ENCODE peak calls at places on chromosomes 5 and 9, in six cellular contexts. One of them, this sample, is unnamed.

GRCh38 chr5:44774279-44774880 is 34.4 kb upstream of the MRPS30 start:
- DNase-seq in GM12891: no peak
- DNase-seq in SK-N-SH: peak
- DNase-seq in K562: peak
- DNase-seq in H1: no peak
- DNase-seq in HepG2: peak
- DNase-seq in this sample: no peak

GRCh38 chr5:83922699-83923098 is 202.0 kb upstream of the HAPLN1 start:
- DNase-seq in SK-N-SH: no peak
- DNase-seq in GM12891: no peak
- DNase-seq in H1: no peak
- DNase-seq in K562: no peak
- DNase-seq in HepG2: no peak
- DNase-seq in this sample: no peak

GRCh38 chr5:132013711-132014110 is 2.3 kb upstream of the ACSL6 start:
- DNase-seq in HepG2: no peak
- DNase-seq in GM12891: no peak
- DNase-seq in SK-N-SH: no peak
- DNase-seq in K562: no peak
- DNase-seq in H1: peak
- DNase-seq in this sample: no peak

GRCh38 chr9:81534138-81534865 is 155.0 kb downstream of the TLE1 start:
- DNase-seq in K562: no peak
- DNase-seq in SK-N-SH: no peak
- DNase-seq in H1: no peak
- DNase-seq in HepG2: no peak
- DNase-seq in GM12891: no peak
- DNase-seq in this sample: no peak

GRCh38 chr9:114289571-114290481 is 33.1 kb upstream of the ORM1 start:
- DNase-seq in HepG2: no peak
- DNase-seq in H1: peak
- DNase-seq in SK-N-SH: no peak
- DNase-seq in GM12891: no peak
- DNase-seq in K562: no peak
- DNase-seq in this sample: no peak

GRCh38 chr9:129624168-129624759 is 1.7 kb upstream of the NTMT1 start:
- DNase-seq in GM12891: no peak
- DNase-seq in HepG2: peak
- DNase-seq in K562: peak
- DNase-seq in SK-N-SH: peak
- DNase-seq in H1: peak
- DNase-seq in this sample: no peak

GRCh38 chr5:57863661-57864060 is 381.1 kb upstream of the ACTBL2 start:
- DNase-seq in H1: no peak
- DNase-seq in SK-N-SH: no peak
- DNase-seq in K562: no peak
- DNase-seq in GM12891: no peak
- DNase-seq in HepG2: no peak
- DNase-seq in this sample: no peak

GRCh38 chr5:98510111-98510510 is 263.4 kb upstream of the RGMB start:
- DNase-seq in H1: no peak
- DNase-seq in GM12891: no peak
- DNase-seq in K562: no peak
- DNase-seq in SK-N-SH: no peak
- DNase-seq in HepG2: peak
- DNase-seq in this sample: no peak

GRCh38 chr9:34386656-34387055 is 10.0 kb upstream of the MYORG start:
- DNase-seq in H1: no peak
- DNase-seq in K562: no peak
- DNase-seq in GM12891: no peak
- DNase-seq in SK-N-SH: no peak
- DNase-seq in HepG2: no peak
- DNase-seq in this sample: no peak

GRCh38 chr5:68026092-68026910 is 189.3 kb upstream of the PIK3R1 start:
- DNase-seq in K562: no peak
- DNase-seq in HepG2: no peak
- DNase-seq in H1: no peak
- DNase-seq in SK-N-SH: no peak
- DNase-seq in GM12891: no peak
- DNase-seq in this sample: no peak

GRCh38 chr5:53123702-53124101 is 14.1 kb upstream of the MOCS2 start:
- DNase-seq in GM12891: no peak
- DNase-seq in H1: no peak
- DNase-seq in K562: no peak
- DNase-seq in HepG2: no peak
- DNase-seq in SK-N-SH: no peak
- DNase-seq in this sample: no peak

GRCh38 chr5:116848974-116849586 is 274.5 kb upstream of the SEMA6A start:
- DNase-seq in SK-N-SH: no peak
- DNase-seq in GM12891: no peak
- DNase-seq in H1: no peak
- DNase-seq in HepG2: peak
- DNase-seq in K562: no peak
- DNase-seq in this sample: no peak

GRCh38 chr5:82635561-82636288 is 357.6 kb upstream of the RPS23 start:
- DNase-seq in H1: no peak
- DNase-seq in GM12891: no peak
- DNase-seq in HepG2: peak
- DNase-seq in SK-N-SH: no peak
- DNase-seq in K562: no peak
- DNase-seq in this sample: no peak

GRCh38 chr5:151678146-151678545 is 8.6 kb downstream of the SPARC start:
- DNase-seq in HepG2: no peak
- DNase-seq in H1: no peak
- DNase-seq in GM12891: no peak
- DNase-seq in K562: no peak
- DNase-seq in SK-N-SH: no peak
- DNase-seq in this sample: no peak

GRCh38 chr9:71716138-71716909 is 52.0 kb downstream of the CEMIP2 start:
- DNase-seq in SK-N-SH: peak
- DNase-seq in HepG2: no peak
- DNase-seq in H1: no peak
- DNase-seq in GM12891: no peak
- DNase-seq in K562: no peak
- DNase-seq in this sample: no peak

GRCh38 chr5:159337291-159337974 is 7.1 kb upstream of the IL12B start:
- DNase-seq in GM12891: no peak
- DNase-seq in K562: no peak
- DNase-seq in SK-N-SH: no peak
- DNase-seq in HepG2: no peak
- DNase-seq in H1: no peak
- DNase-seq in this sample: no peak

GRCh38 chr9:99466787-99467186 is 244.7 kb downstream of the SEC61B start:
- DNase-seq in K562: no peak
- DNase-seq in GM12891: no peak
- DNase-seq in H1: no peak
- DNase-seq in HepG2: peak
- DNase-seq in SK-N-SH: no peak
- DNase-seq in this sample: no peak

GRCh38 chr9:114869845-114870244 is 60.5 kb downstream of the TNFSF8 start:
- DNase-seq in K562: no peak
- DNase-seq in H1: peak
- DNase-seq in SK-N-SH: no peak
- DNase-seq in HepG2: peak
- DNase-seq in GM12891: no peak
- DNase-seq in this sample: no peak

GRCh38 chr5:96083361-96083881 is 121.8 kb upstream of the ELL2 start:
- DNase-seq in SK-N-SH: no peak
- DNase-seq in K562: no peak
- DNase-seq in GM12891: no peak
- DNase-seq in HepG2: no peak
- DNase-seq in H1: no peak
- DNase-seq in this sample: no peak

GRCh38 chr5:10660135-10660534 is 96.3 kb downstream of the ANKRD33B start:
- DNase-seq in HepG2: no peak
- DNase-seq in SK-N-SH: no peak
- DNase-seq in K562: no peak
- DNase-seq in H1: no peak
- DNase-seq in GM12891: no peak
- DNase-seq in this sample: no peak

GRCh38 chr5:92637247-92637646 is 943.8 kb downstream of the NR2F1-AS1 start:
- DNase-seq in H1: no peak
- DNase-seq in GM12891: no peak
- DNase-seq in K562: no peak
- DNase-seq in SK-N-SH: no peak
- DNase-seq in HepG2: no peak
- DNase-seq in this sample: no peak

GRCh38 chr9:94445846-94446245 is 109.0 kb upstream of the PCAT7 start:
- DNase-seq in K562: no peak
- DNase-seq in H1: no peak
- DNase-seq in GM12891: no peak
- DNase-seq in HepG2: no peak
- DNase-seq in SK-N-SH: no peak
- DNase-seq in this sample: no peak

GRCh38 chr9:38309324-38310195 is 82.9 kb upstream of the ALDH1B1 start:
- DNase-seq in GM12891: no peak
- DNase-seq in K562: no peak
- DNase-seq in H1: peak
- DNase-seq in HepG2: no peak
- DNase-seq in SK-N-SH: peak
- DNase-seq in this sample: no peak

GRCh38 chr5:179120951-179121666 is 60.9 kb downstream of the ZNF354C start:
- DNase-seq in SK-N-SH: no peak
- DNase-seq in GM12891: no peak
- DNase-seq in K562: no peak
- DNase-seq in HepG2: no peak
- DNase-seq in H1: no peak
- DNase-seq in this sample: no peak

DNA sequence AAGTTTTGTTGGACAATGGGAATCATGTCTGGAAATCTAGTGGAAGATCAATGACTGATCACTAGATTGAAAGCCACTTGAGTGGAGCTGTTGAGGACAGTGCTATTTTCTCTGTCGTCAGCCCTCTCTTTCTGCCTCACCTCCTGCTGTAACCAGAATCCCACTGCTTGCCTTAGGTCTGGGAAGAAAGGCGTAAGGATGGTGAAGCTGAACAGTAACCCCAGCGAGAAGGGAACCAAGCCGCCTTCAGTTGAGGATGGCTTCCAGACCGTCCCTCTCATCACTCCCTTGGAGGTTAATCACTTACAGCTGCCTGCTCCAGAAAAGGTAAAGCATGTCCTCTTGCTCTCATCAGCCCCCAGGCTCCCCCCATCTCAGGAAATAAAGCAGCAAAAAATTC is 1.1 kb downstream of the NSG2 start:
- DNase-seq in SK-N-SH: peak
- DNase-seq in H1: peak
- DNase-seq in GM12891: no peak
- DNase-seq in HepG2: no peak
- DNase-seq in K562: no peak
- DNase-seq in this sample: no peak
- TF ChIP-seq POLR2AphosphoS5 in SK-N-SH: no peak
- TF ChIP-seq POLR2AphosphoS5 in H1: no peak
- TF ChIP-seq POLR2AphosphoS5 in GM12891: no peak
- TF ChIP-seq POLR2AphosphoS5 in HepG2: no peak
- TF ChIP-seq POLR2AphosphoS5 in K562: no peak
- TF ChIP-seq POLR2AphosphoS5 in this sample: no peak

GRCh38 chr5:168818586-168818985 is 239.4 kb upstream of the PANK3 start:
- DNase-seq in GM12891: no peak
- DNase-seq in K562: no peak
- DNase-seq in SK-N-SH: no peak
- DNase-seq in HepG2: no peak
- DNase-seq in H1: no peak
- DNase-seq in this sample: no peak

GRCh38 chr5:168819004-168819626 is 239.9 kb upstream of the PANK3 start:
- DNase-seq in K562: no peak
- DNase-seq in SK-N-SH: no peak
- DNase-seq in HepG2: no peak
- DNase-seq in GM12891: no peak
- DNase-seq in H1: no peak
- DNase-seq in this sample: no peak

GRCh38 chr5:168822248-168822744 is 243.1 kb upstream of the PANK3 start:
- DNase-seq in H1: no peak
- DNase-seq in K562: no peak
- DNase-seq in HepG2: no peak
- DNase-seq in SK-N-SH: no peak
- DNase-seq in GM12891: no peak
- DNase-seq in this sample: no peak

GRCh38 chr5:168822745-168823281 is 243.6 kb upstream of the PANK3 start:
- DNase-seq in H1: no peak
- DNase-seq in SK-N-SH: no peak
- DNase-seq in GM12891: no peak
- DNase-seq in K562: no peak
- DNase-seq in HepG2: no peak
- DNase-seq in this sample: no peak

DNA sequence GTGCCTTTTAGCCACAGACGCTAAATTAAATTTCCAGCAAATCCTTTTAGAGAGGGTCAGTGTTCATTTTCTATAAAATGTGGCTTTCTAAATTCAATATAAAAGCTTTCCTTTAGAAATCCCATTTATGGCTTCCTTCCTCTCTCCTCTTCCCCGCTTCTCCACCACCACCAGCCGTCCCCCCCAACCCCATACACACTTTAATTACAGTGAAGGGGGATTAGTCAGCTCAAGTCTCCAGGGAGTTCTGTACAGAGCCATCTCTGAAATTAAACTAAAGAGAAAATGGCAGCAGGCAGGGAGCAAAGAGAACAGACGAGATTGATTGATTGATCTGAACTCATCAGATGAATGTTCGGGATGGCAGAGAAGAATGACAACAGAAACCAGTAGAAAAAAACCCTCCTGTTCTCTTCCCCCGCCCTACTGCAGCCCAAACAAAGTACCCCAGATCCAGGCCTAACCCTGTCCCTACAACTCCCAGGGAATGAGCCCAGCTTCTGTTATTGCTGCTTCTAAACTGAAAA is 241.7 kb upstream of the PANK3 start:
- DNase-seq in SK-N-SH: no peak
- DNase-seq in H1: no peak
- DNase-seq in HepG2: no peak
- DNase-seq in K562: no peak
- DNase-seq in GM12891: no peak
- DNase-seq in this sample: no peak
- TF ChIP-seq TAF1 in SK-N-SH: no peak
- TF ChIP-seq TAF1 in H1: no peak
- TF ChIP-seq TAF1 in HepG2: no peak
- TF ChIP-seq TAF1 in K562: no peak
- TF ChIP-seq TAF1 in GM12891: no peak
- TF ChIP-seq TAF1 in this sample: no peak

GRCh38 chr5:55429707-55430253 is 105.0 kb downstream of the PLPP1 start:
- DNase-seq in GM12891: no peak
- DNase-seq in H1: no peak
- DNase-seq in HepG2: peak
- DNase-seq in SK-N-SH: peak
- DNase-seq in K562: no peak
- DNase-seq in this sample: no peak
- TF ChIP-seq POLR2AphosphoS5 in GM12891: peak
- TF ChIP-seq POLR2AphosphoS5 in H1: peak
- TF ChIP-seq POLR2AphosphoS5 in HepG2: no peak
- TF ChIP-seq POLR2AphosphoS5 in SK-N-SH: no peak
- TF ChIP-seq POLR2AphosphoS5 in K562: peak
- TF ChIP-seq POLR2AphosphoS5 in this sample: peak

DNA sequence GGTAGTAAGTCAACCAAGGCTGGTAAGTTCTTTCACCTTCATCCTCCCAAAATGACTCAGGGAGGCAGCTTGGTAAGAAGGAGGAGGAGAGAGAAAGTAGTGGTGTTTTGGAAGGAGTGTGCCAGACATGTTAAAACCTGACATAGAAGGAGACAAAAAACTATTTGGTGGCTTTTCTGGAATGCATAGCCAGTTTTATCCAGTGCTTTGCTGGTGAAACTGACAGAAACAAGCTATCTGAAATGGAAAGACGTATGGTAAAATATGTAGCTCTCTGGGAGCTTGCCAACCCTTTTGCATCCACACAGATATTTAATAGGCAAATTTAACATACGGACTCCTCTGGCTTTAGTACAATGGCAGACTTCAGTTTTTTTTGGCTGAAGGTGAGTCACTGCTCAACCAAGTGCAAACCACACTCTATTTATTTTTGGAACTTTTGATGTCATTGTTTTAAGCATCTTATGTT is 45.4 kb downstream of the RAB14 start:
- DNase-seq in HepG2: no peak
- DNase-seq in H1: no peak
- DNase-seq in K562: no peak
- DNase-seq in GM12891: peak
- DNase-seq in SK-N-SH: no peak
- DNase-seq in this sample: peak
- TF ChIP-seq TAF1 in HepG2: no peak
- TF ChIP-seq TAF1 in H1: no peak
- TF ChIP-seq TAF1 in K562: no peak
- TF ChIP-seq TAF1 in GM12891: no peak
- TF ChIP-seq TAF1 in SK-N-SH: no peak
- TF ChIP-seq TAF1 in this sample: no peak

This sample was measured in GM12892.